ENCODE peak calls at places on chromosomes 3 and 15, in seven cellular contexts. One of them, this sample, is unnamed.

GRCh38 chr15:70140543-70141375 is 43.0 kb upstream of the TLE3 start:
- DNase-seq in CD8-positive, alpha-beta memory T cell: peak
- DNase-seq in D341Med: no peak
- DNase-seq in activated effector memory CD4-positive, alpha-beta T cell treated with Interleukin-2 at 50 U/mL for 16 hours: peak
- DNase-seq in activated CD8-positive, alpha-beta memory T cell treated with anti-CD3 and anti-CD28 coated beads for 48 hours: no peak
- DNase-seq in H4: peak
- DNase-seq in stimulated activated CD8-positive, alpha-beta memory T cell treated with anti-CD3 and anti-CD28 coated beads, Interleukin-4, amount 100 ng/mL, for 1 hour: no peak
- DNase-seq in this sample: no peak

GRCh38 chr3:45165497-45166282 is 19.5 kb upstream of the CDCP1 start:
- DNase-seq in activated effector memory CD4-positive, alpha-beta T cell treated with Interleukin-2 at 50 U/mL for 16 hours: no peak
- DNase-seq in D341Med: no peak
- DNase-seq in activated CD8-positive, alpha-beta memory T cell treated with anti-CD3 and anti-CD28 coated beads for 48 hours: no peak
- DNase-seq in stimulated activated CD8-positive, alpha-beta memory T cell treated with anti-CD3 and anti-CD28 coated beads, Interleukin-4, amount 100 ng/mL, for 1 hour: no peak
- DNase-seq in H4: no peak
- DNase-seq in CD8-positive, alpha-beta memory T cell: no peak
- DNase-seq in this sample: no peak

GRCh38 chr15:99845009-99845408 is 111.8 kb upstream of the LYSMD4 start:
- DNase-seq in H4: no peak
- DNase-seq in activated CD8-positive, alpha-beta memory T cell treated with anti-CD3 and anti-CD28 coated beads for 48 hours: no peak
- DNase-seq in D341Med: no peak
- DNase-seq in stimulated activated CD8-positive, alpha-beta memory T cell treated with anti-CD3 and anti-CD28 coated beads, Interleukin-4, amount 100 ng/mL, for 1 hour: no peak
- DNase-seq in activated effector memory CD4-positive, alpha-beta T cell treated with Interleukin-2 at 50 U/mL for 16 hours: no peak
- DNase-seq in CD8-positive, alpha-beta memory T cell: no peak
- DNase-seq in this sample: no peak

GRCh38 chr3:122030381-122031122 is 8.5 kb upstream of the ILDR1 start:
- DNase-seq in activated CD8-positive, alpha-beta memory T cell treated with anti-CD3 and anti-CD28 coated beads for 48 hours: no peak
- DNase-seq in stimulated activated CD8-positive, alpha-beta memory T cell treated with anti-CD3 and anti-CD28 coated beads, Interleukin-4, amount 100 ng/mL, for 1 hour: no peak
- DNase-seq in CD8-positive, alpha-beta memory T cell: peak
- DNase-seq in H4: peak
- DNase-seq in activated effector memory CD4-positive, alpha-beta T cell treated with Interleukin-2 at 50 U/mL for 16 hours: no peak
- DNase-seq in D341Med: no peak
- DNase-seq in this sample: no peak

GRCh38 chr3:98786364-98786930 is 23.3 kb downstream of the ST3GAL6 start:
- DNase-seq in activated effector memory CD4-positive, alpha-beta T cell treated with Interleukin-2 at 50 U/mL for 16 hours: no peak
- DNase-seq in D341Med: no peak
- DNase-seq in CD8-positive, alpha-beta memory T cell: no peak
- DNase-seq in activated CD8-positive, alpha-beta memory T cell treated with anti-CD3 and anti-CD28 coated beads for 48 hours: no peak
- DNase-seq in stimulated activated CD8-positive, alpha-beta memory T cell treated with anti-CD3 and anti-CD28 coated beads, Interleukin-4, amount 100 ng/mL, for 1 hour: no peak
- DNase-seq in H4: no peak
- DNase-seq in this sample: no peak

GRCh38 chr3:193782280-193782654 is 189.3 kb downstream of the OPA1 start:
- DNase-seq in activated CD8-positive, alpha-beta memory T cell treated with anti-CD3 and anti-CD28 coated beads for 48 hours: no peak
- DNase-seq in CD8-positive, alpha-beta memory T cell: no peak
- DNase-seq in stimulated activated CD8-positive, alpha-beta memory T cell treated with anti-CD3 and anti-CD28 coated beads, Interleukin-4, amount 100 ng/mL, for 1 hour: no peak
- DNase-seq in D341Med: no peak
- DNase-seq in activated effector memory CD4-positive, alpha-beta T cell treated with Interleukin-2 at 50 U/mL for 16 hours: no peak
- DNase-seq in H4: peak
- DNase-seq in this sample: no peak

GRCh38 chr15:71660501-71660900 is 149.9 kb upstream of the NR2E3 start:
- DNase-seq in stimulated activated CD8-positive, alpha-beta memory T cell treated with anti-CD3 and anti-CD28 coated beads, Interleukin-4, amount 100 ng/mL, for 1 hour: no peak
- DNase-seq in activated effector memory CD4-positive, alpha-beta T cell treated with Interleukin-2 at 50 U/mL for 16 hours: no peak
- DNase-seq in H4: no peak
- DNase-seq in CD8-positive, alpha-beta memory T cell: no peak
- DNase-seq in activated CD8-positive, alpha-beta memory T cell treated with anti-CD3 and anti-CD28 coated beads for 48 hours: no peak
- DNase-seq in D341Med: no peak
- DNase-seq in this sample: no peak

GRCh38 chr3:24829632-24830229 is 335.1 kb upstream of the THRB start:
- DNase-seq in activated effector memory CD4-positive, alpha-beta T cell treated with Interleukin-2 at 50 U/mL for 16 hours: no peak
- DNase-seq in D341Med: peak
- DNase-seq in activated CD8-positive, alpha-beta memory T cell treated with anti-CD3 and anti-CD28 coated beads for 48 hours: no peak
- DNase-seq in stimulated activated CD8-positive, alpha-beta memory T cell treated with anti-CD3 and anti-CD28 coated beads, Interleukin-4, amount 100 ng/mL, for 1 hour: no peak
- DNase-seq in CD8-positive, alpha-beta memory T cell: no peak
- DNase-seq in H4: no peak
- DNase-seq in this sample: no peak

GRCh38 chr3:117722856-117723255 is 1013.3 kb downstream of the TUSC7 start:
- DNase-seq in stimulated activated CD8-positive, alpha-beta memory T cell treated with anti-CD3 and anti-CD28 coated beads, Interleukin-4, amount 100 ng/mL, for 1 hour: no peak
- DNase-seq in H4: no peak
- DNase-seq in activated effector memory CD4-positive, alpha-beta T cell treated with Interleukin-2 at 50 U/mL for 16 hours: no peak
- DNase-seq in CD8-positive, alpha-beta memory T cell: no peak
- DNase-seq in D341Med: no peak
- DNase-seq in activated CD8-positive, alpha-beta memory T cell treated with anti-CD3 and anti-CD28 coated beads for 48 hours: no peak
- DNase-seq in this sample: no peak

GRCh38 chr3:171497546-171497945 is 37.3 kb upstream of the TNIK start:
- DNase-seq in CD8-positive, alpha-beta memory T cell: no peak
- DNase-seq in activated CD8-positive, alpha-beta memory T cell treated with anti-CD3 and anti-CD28 coated beads for 48 hours: no peak
- DNase-seq in D341Med: no peak
- DNase-seq in H4: no peak
- DNase-seq in activated effector memory CD4-positive, alpha-beta T cell treated with Interleukin-2 at 50 U/mL for 16 hours: no peak
- DNase-seq in stimulated activated CD8-positive, alpha-beta memory T cell treated with anti-CD3 and anti-CD28 coated beads, Interleukin-4, amount 100 ng/mL, for 1 hour: no peak
- DNase-seq in this sample: no peak

GRCh38 chr3:18046131-18046530 is 303.7 kb upstream of the TBC1D5 start:
- DNase-seq in activated CD8-positive, alpha-beta memory T cell treated with anti-CD3 and anti-CD28 coated beads for 48 hours: no peak
- DNase-seq in stimulated activated CD8-positive, alpha-beta memory T cell treated with anti-CD3 and anti-CD28 coated beads, Interleukin-4, amount 100 ng/mL, for 1 hour: no peak
- DNase-seq in CD8-positive, alpha-beta memory T cell: no peak
- DNase-seq in activated effector memory CD4-positive, alpha-beta T cell treated with Interleukin-2 at 50 U/mL for 16 hours: no peak
- DNase-seq in D341Med: no peak
- DNase-seq in H4: no peak
- DNase-seq in this sample: no peak

GRCh38 chr3:30203301-30203700 is 403.1 kb upstream of the TGFBR2 start:
- DNase-seq in activated effector memory CD4-positive, alpha-beta T cell treated with Interleukin-2 at 50 U/mL for 16 hours: no peak
- DNase-seq in stimulated activated CD8-positive, alpha-beta memory T cell treated with anti-CD3 and anti-CD28 coated beads, Interleukin-4, amount 100 ng/mL, for 1 hour: no peak
- DNase-seq in D341Med: no peak
- DNase-seq in activated CD8-positive, alpha-beta memory T cell treated with anti-CD3 and anti-CD28 coated beads for 48 hours: no peak
- DNase-seq in CD8-positive, alpha-beta memory T cell: no peak
- DNase-seq in H4: no peak
- DNase-seq in this sample: no peak

GRCh38 chr15:46732060-46732459 is 985.2 kb upstream of the SEMA6D start:
- DNase-seq in stimulated activated CD8-positive, alpha-beta memory T cell treated with anti-CD3 and anti-CD28 coated beads, Interleukin-4, amount 100 ng/mL, for 1 hour: no peak
- DNase-seq in D341Med: no peak
- DNase-seq in activated CD8-positive, alpha-beta memory T cell treated with anti-CD3 and anti-CD28 coated beads for 48 hours: no peak
- DNase-seq in CD8-positive, alpha-beta memory T cell: no peak
- DNase-seq in H4: no peak
- DNase-seq in activated effector memory CD4-positive, alpha-beta T cell treated with Interleukin-2 at 50 U/mL for 16 hours: no peak
- DNase-seq in this sample: no peak

GRCh38 chr15:92930061-92930460 is 29.9 kb downstream of the CHD2 start:
- DNase-seq in D341Med: no peak
- DNase-seq in activated CD8-positive, alpha-beta memory T cell treated with anti-CD3 and anti-CD28 coated beads for 48 hours: no peak
- DNase-seq in stimulated activated CD8-positive, alpha-beta memory T cell treated with anti-CD3 and anti-CD28 coated beads, Interleukin-4, amount 100 ng/mL, for 1 hour: no peak
- DNase-seq in CD8-positive, alpha-beta memory T cell: no peak
- DNase-seq in activated effector memory CD4-positive, alpha-beta T cell treated with Interleukin-2 at 50 U/mL for 16 hours: no peak
- DNase-seq in H4: no peak
- DNase-seq in this sample: no peak

GRCh38 chr3:181693280-181693679 is 18.4 kb upstream of the SOX2 start:
- DNase-seq in stimulated activated CD8-positive, alpha-beta memory T cell treated with anti-CD3 and anti-CD28 coated beads, Interleukin-4, amount 100 ng/mL, for 1 hour: no peak
- DNase-seq in H4: no peak
- DNase-seq in D341Med: no peak
- DNase-seq in activated CD8-positive, alpha-beta memory T cell treated with anti-CD3 and anti-CD28 coated beads for 48 hours: no peak
- DNase-seq in CD8-positive, alpha-beta memory T cell: no peak
- DNase-seq in activated effector memory CD4-positive, alpha-beta T cell treated with Interleukin-2 at 50 U/mL for 16 hours: no peak
- DNase-seq in this sample: no peak

GRCh38 chr3:15601046-15601398 is 347 bp downstream of the HACL1 start:
- DNase-seq in CD8-positive, alpha-beta memory T cell: no peak
- DNase-seq in D341Med: no peak
- DNase-seq in H4: peak
- DNase-seq in stimulated activated CD8-positive, alpha-beta memory T cell treated with anti-CD3 and anti-CD28 coated beads, Interleukin-4, amount 100 ng/mL, for 1 hour: no peak
- DNase-seq in activated effector memory CD4-positive, alpha-beta T cell treated with Interleukin-2 at 50 U/mL for 16 hours: no peak
- DNase-seq in activated CD8-positive, alpha-beta memory T cell treated with anti-CD3 and anti-CD28 coated beads for 48 hours: no peak
- DNase-seq in this sample: no peak

GRCh38 chr15:66700412-66700801 is 1.6 kb upstream of the SMAD6 start:
- DNase-seq in activated CD8-positive, alpha-beta memory T cell treated with anti-CD3 and anti-CD28 coated beads for 48 hours: no peak
- DNase-seq in CD8-positive, alpha-beta memory T cell: no peak
- DNase-seq in D341Med: no peak
- DNase-seq in H4: no peak
- DNase-seq in stimulated activated CD8-positive, alpha-beta memory T cell treated with anti-CD3 and anti-CD28 coated beads, Interleukin-4, amount 100 ng/mL, for 1 hour: no peak
- DNase-seq in activated effector memory CD4-positive, alpha-beta T cell treated with Interleukin-2 at 50 U/mL for 16 hours: no peak
- DNase-seq in this sample: no peak

GRCh38 chr3:70989174-70989573 is 594.4 kb downstream of the FOXP1 start:
- DNase-seq in CD8-positive, alpha-beta memory T cell: no peak
- DNase-seq in activated effector memory CD4-positive, alpha-beta T cell treated with Interleukin-2 at 50 U/mL for 16 hours: no peak
- DNase-seq in activated CD8-positive, alpha-beta memory T cell treated with anti-CD3 and anti-CD28 coated beads for 48 hours: no peak
- DNase-seq in H4: peak
- DNase-seq in stimulated activated CD8-positive, alpha-beta memory T cell treated with anti-CD3 and anti-CD28 coated beads, Interleukin-4, amount 100 ng/mL, for 1 hour: no peak
- DNase-seq in D341Med: no peak
- DNase-seq in this sample: no peak

GRCh38 chr15:35583863-35584528 is 38.0 kb upstream of the DPH6 start:
- DNase-seq in activated CD8-positive, alpha-beta memory T cell treated with anti-CD3 and anti-CD28 coated beads for 48 hours: no peak
- DNase-seq in activated effector memory CD4-positive, alpha-beta T cell treated with Interleukin-2 at 50 U/mL for 16 hours: no peak
- DNase-seq in CD8-positive, alpha-beta memory T cell: no peak
- DNase-seq in D341Med: no peak
- DNase-seq in H4: no peak
- DNase-seq in stimulated activated CD8-positive, alpha-beta memory T cell treated with anti-CD3 and anti-CD28 coated beads, Interleukin-4, amount 100 ng/mL, for 1 hour: no peak
- DNase-seq in this sample: no peak

GRCh38 chr3:107848516-107848915 is 242.3 kb downstream of the CD47 start:
- DNase-seq in activated effector memory CD4-positive, alpha-beta T cell treated with Interleukin-2 at 50 U/mL for 16 hours: no peak
- DNase-seq in D341Med: no peak
- DNase-seq in H4: no peak
- DNase-seq in stimulated activated CD8-positive, alpha-beta memory T cell treated with anti-CD3 and anti-CD28 coated beads, Interleukin-4, amount 100 ng/mL, for 1 hour: no peak
- DNase-seq in CD8-positive, alpha-beta memory T cell: no peak
- DNase-seq in activated CD8-positive, alpha-beta memory T cell treated with anti-CD3 and anti-CD28 coated beads for 48 hours: no peak
- DNase-seq in this sample: no peak

GRCh38 chr3:197555281-197556261 is at the start of gene BDH1:
- DNase-seq in H4: no peak
- DNase-seq in activated effector memory CD4-positive, alpha-beta T cell treated with Interleukin-2 at 50 U/mL for 16 hours: peak
- DNase-seq in activated CD8-positive, alpha-beta memory T cell treated with anti-CD3 and anti-CD28 coated beads for 48 hours: peak
- DNase-seq in D341Med: peak
- DNase-seq in stimulated activated CD8-positive, alpha-beta memory T cell treated with anti-CD3 and anti-CD28 coated beads, Interleukin-4, amount 100 ng/mL, for 1 hour: peak
- DNase-seq in CD8-positive, alpha-beta memory T cell: peak
- DNase-seq in this sample: no peak